ENCODE peak calls at places on chromosomes 4 and X, in four cellular contexts. One of them, this sample, is unnamed.

GRCh38 chr4:177047070-177047850 is 254.5 kb upstream of the VEGFC start:
- DNase-seq in H1: peak; percentile 72
- DNase-seq in GM12878: no peak
- DNase-seq in NT2/D1: peak; percentile 32
- DNase-seq in this sample: peak; percentile 50

GRCh38 chr4:184147858-184148799 is 69.5 kb downstream of the ENPP6 start:
- DNase-seq in H1: no peak
- DNase-seq in NT2/D1: no peak
- DNase-seq in GM12878: no peak
- DNase-seq in this sample: no peak

GRCh38 chr4:23234716-23235115 is 542.0 kb downstream of the GBA3 start:
- DNase-seq in NT2/D1: no peak
- DNase-seq in GM12878: no peak
- DNase-seq in H1: no peak
- DNase-seq in this sample: no peak

GRCh38 chrX:150700107-150700506 is 6.9 kb downstream of the MTMR1 start:
- DNase-seq in GM12878: no peak
- DNase-seq in H1: no peak
- DNase-seq in NT2/D1: no peak
- DNase-seq in this sample: no peak

GRCh38 chrX:124211312-124211942 is 121.0 kb upstream of the TEX13D start:
- DNase-seq in H1: no peak
- DNase-seq in GM12878: no peak
- DNase-seq in NT2/D1: no peak
- DNase-seq in this sample: peak; percentile 28

GRCh38 chrX:133290076-133290475 is 71.9 kb upstream of the TFDP3 start:
- DNase-seq in NT2/D1: no peak
- DNase-seq in GM12878: no peak
- DNase-seq in H1: no peak
- DNase-seq in this sample: no peak

GRCh38 chr4:26141916-26142638 is 178.7 kb upstream of the RBPJ start:
- DNase-seq in GM12878: no peak
- DNase-seq in H1: no peak
- DNase-seq in NT2/D1: no peak
- DNase-seq in this sample: no peak

GRCh38 chr4:20662851-20663250 is 37.4 kb upstream of the PACRGL start:
- DNase-seq in H1: no peak
- DNase-seq in GM12878: no peak
- DNase-seq in NT2/D1: no peak
- DNase-seq in this sample: no peak

GRCh38 chrX:77085372-77085771 is 361.8 kb upstream of the FGF16 start:
- DNase-seq in NT2/D1: no peak
- DNase-seq in GM12878: no peak
- DNase-seq in H1: no peak
- DNase-seq in this sample: no peak

GRCh38 chrX:50799531-50799961 is 14.4 kb downstream of the SHROOM4 start:
- DNase-seq in GM12878: no peak
- DNase-seq in H1: no peak
- DNase-seq in NT2/D1: no peak
- DNase-seq in this sample: no peak

GRCh38 chrX:40103565-40104323 is 6.0 kb upstream of the BCOR start:
- DNase-seq in H1: no peak
- DNase-seq in GM12878: no peak
- DNase-seq in NT2/D1: no peak
- DNase-seq in this sample: no peak

GRCh38 chrX:154369453-154370299 is 4.8 kb downstream of the FLNA start:
- DNase-seq in H1: peak; percentile 65
- DNase-seq in NT2/D1: peak; percentile 76
- DNase-seq in GM12878: peak; percentile 25
- DNase-seq in this sample: peak; percentile 87

GRCh38 chr4:184177271-184177670 is 40.4 kb downstream of the ENPP6 start:
- DNase-seq in GM12878: no peak
- DNase-seq in NT2/D1: no peak
- DNase-seq in H1: no peak
- DNase-seq in this sample: no peak

GRCh38 chrX:68708503-68709290 is 61.2 kb downstream of the STARD8 start:
- DNase-seq in H1: no peak
- DNase-seq in NT2/D1: peak; percentile 66
- DNase-seq in GM12878: no peak
- DNase-seq in this sample: no peak

GRCh38 chr4:81040175-81040659 is 9.7 kb downstream of the BMP3 start:
- DNase-seq in H1: no peak
- DNase-seq in NT2/D1: no peak
- DNase-seq in GM12878: no peak
- DNase-seq in this sample: no peak

GRCh38 chrX:46666831-46667230 is 92.1 kb downstream of the SLC9A7 start:
- DNase-seq in H1: no peak
- DNase-seq in GM12878: no peak
- DNase-seq in NT2/D1: no peak
- DNase-seq in this sample: no peak

GRCh38 chr4:16231570-16232252 is 5.4 kb upstream of the TAPT1 start:
- DNase-seq in GM12878: no peak
- DNase-seq in H1: no peak
- DNase-seq in NT2/D1: no peak
- DNase-seq in this sample: no peak

GRCh38 chr4:57282556-57283310 is 172.5 kb upstream of the IGFBP7 start:
- DNase-seq in NT2/D1: no peak
- DNase-seq in H1: no peak
- DNase-seq in GM12878: no peak
- DNase-seq in this sample: no peak

GRCh38 chr4:141686929-141687328 is 50.5 kb downstream of the IL15 start:
- DNase-seq in GM12878: no peak
- DNase-seq in NT2/D1: no peak
- DNase-seq in H1: no peak
- DNase-seq in this sample: no peak

GRCh38 chr4:17884063-17884462 is 73.3 kb downstream of the NCAPG start:
- DNase-seq in GM12878: no peak
- DNase-seq in NT2/D1: no peak
- DNase-seq in H1: no peak
- DNase-seq in this sample: no peak

GRCh38 chrX:15384304-15384703 is at the start of gene VEGFD:
- DNase-seq in GM12878: no peak
- DNase-seq in H1: no peak
- DNase-seq in NT2/D1: no peak
- DNase-seq in this sample: peak; percentile 54

GRCh38 chr4:5376015-5376414 is 324.7 kb downstream of the STK32B start:
- DNase-seq in NT2/D1: no peak
- DNase-seq in GM12878: no peak
- DNase-seq in H1: no peak
- DNase-seq in this sample: no peak

GRCh38 chrX:66680451-66680850 is 41.6 kb upstream of the EDA2R start:
- DNase-seq in H1: no peak
- DNase-seq in GM12878: no peak
- DNase-seq in NT2/D1: no peak
- DNase-seq in this sample: no peak

DNA sequence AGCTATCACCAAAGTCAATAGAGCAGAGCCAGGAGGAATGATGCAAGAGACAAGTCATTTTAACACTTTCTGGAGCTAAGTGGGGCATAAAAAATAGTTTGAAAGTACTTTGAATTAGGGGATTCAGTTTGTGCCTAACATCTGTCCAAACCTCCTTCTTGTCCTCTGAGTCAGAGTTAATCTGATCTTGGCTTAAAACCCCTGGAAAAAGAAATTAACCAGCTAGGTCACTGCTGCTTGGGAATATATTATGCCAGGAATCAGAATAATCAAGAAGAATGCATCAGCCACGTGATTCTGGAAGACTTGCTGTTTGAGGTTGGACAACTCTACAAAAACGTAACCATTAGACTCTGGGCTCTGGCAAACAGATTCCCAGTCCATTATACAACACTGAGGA is 45.3 kb upstream of the EDA2R start:
- DNase-seq in H1: no peak
- DNase-seq in NT2/D1: no peak
- DNase-seq in GM12878: no peak
- DNase-seq in this sample: no peak
- TF ChIP-seq ZNF274 in H1: no peak
- TF ChIP-seq ZNF274 in NT2/D1: no peak
- TF ChIP-seq ZNF274 in GM12878: no peak
- TF ChIP-seq ZNF274 in this sample: no peak

DNA sequence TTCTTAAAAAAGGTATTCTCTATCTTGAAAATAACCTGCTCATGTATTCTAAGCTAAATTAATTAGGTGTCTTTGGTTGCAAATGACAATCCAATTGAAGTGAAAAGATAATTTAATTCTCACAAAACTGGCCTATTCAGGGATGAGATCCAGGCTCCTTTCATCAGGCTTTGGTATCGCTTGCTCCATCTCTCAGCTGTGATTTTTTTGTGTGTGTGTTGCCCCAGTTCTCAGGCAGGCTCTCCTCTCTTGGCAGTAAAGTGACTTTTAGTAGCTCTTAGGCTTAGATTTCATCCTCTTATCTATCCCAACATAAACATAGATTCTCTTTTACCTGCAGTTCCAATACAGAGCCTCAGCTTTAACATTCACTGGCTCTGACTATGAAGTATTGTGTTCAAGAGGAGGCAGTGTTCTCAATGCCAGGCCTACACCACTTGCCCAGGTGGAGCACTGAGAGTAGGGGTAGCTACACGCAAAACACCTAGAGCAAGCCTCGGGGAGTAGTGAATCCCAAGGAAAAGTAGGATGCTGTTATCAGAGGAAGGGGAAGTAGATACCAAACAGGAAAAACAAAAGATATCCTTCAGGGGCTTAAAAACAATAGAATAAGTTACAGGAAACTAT is 392.4 kb upstream of the ATOH1 start:
- DNase-seq in GM12878: no peak
- DNase-seq in NT2/D1: no peak
- DNase-seq in H1: no peak
- DNase-seq in this sample: no peak
- TF ChIP-seq SUZ12 in GM12878: no peak
- TF ChIP-seq SUZ12 in NT2/D1: no peak
- TF ChIP-seq SUZ12 in H1: no peak
- TF ChIP-seq SUZ12 in this sample: no peak

DNA sequence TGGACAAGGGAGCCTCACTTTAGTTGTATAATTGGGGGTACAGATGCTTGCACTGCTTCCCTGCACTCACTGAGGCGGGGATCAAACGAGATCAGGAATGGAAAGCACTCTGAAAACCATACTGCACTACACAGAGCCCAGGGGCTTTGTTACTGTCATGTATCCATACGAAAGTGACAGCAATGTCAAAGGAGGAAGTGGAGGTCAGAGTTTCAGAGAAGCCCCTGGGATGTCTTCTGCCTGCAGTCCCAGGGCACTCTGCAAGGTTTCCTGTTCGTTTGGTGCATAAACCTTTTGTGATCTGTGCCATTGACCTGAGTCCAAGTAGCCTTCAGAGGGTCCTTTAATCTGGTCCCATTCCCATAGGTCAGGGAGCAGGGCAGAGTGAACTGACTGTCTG is 31.2 kb downstream of the RNF175 start:
- DNase-seq in H1: no peak
- DNase-seq in NT2/D1: no peak
- DNase-seq in GM12878: no peak
- DNase-seq in this sample: no peak
- TF ChIP-seq ZNF274 in H1: no peak
- TF ChIP-seq ZNF274 in NT2/D1: no peak
- TF ChIP-seq ZNF274 in GM12878: no peak
- TF ChIP-seq ZNF274 in this sample: no peak

GRCh38 chr4:2820216-2820982 is 23.2 kb upstream of the ADD1 start:
- DNase-seq in NT2/D1: no peak
- DNase-seq in H1: no peak
- DNase-seq in GM12878: no peak
- DNase-seq in this sample: no peak

GRCh38 chr4:2824329-2825183 is 19.1 kb upstream of the ADD1 start:
- DNase-seq in GM12878: no peak
- DNase-seq in NT2/D1: no peak
- DNase-seq in H1: no peak
- DNase-seq in this sample: no peak

GRCh38 chr4:2823671-2824328 is 19.8 kb upstream of the ADD1 start:
- DNase-seq in GM12878: no peak
- DNase-seq in NT2/D1: no peak
- DNase-seq in H1: no peak
- DNase-seq in this sample: no peak

GRCh38 chr4:2823301-2823670 is 20.4 kb upstream of the ADD1 start:
- DNase-seq in NT2/D1: no peak
- DNase-seq in H1: no peak
- DNase-seq in GM12878: no peak
- DNase-seq in this sample: no peak

GRCh38 chr4:2822461-2823300 is 21.0 kb upstream of the ADD1 start:
- DNase-seq in NT2/D1: no peak
- DNase-seq in GM12878: no peak
- DNase-seq in H1: no peak
- DNase-seq in this sample: no peak
- TF ChIP-seq SUZ12 in NT2/D1: no peak
- TF ChIP-seq SUZ12 in GM12878: no peak
- TF ChIP-seq SUZ12 in H1: no peak
- TF ChIP-seq SUZ12 in this sample: no peak

This sample was measured in HepG2.